ENCODE peak calls at places on chromosomes 7 and 10, in four cellular contexts. One of them, this sample, is unnamed.
A peak's percentile ranks its signal among the peaks of the same experiment; 100 is the strongest.

GRCh38 chr7:88289505-88290129 is 17.1 kb downstream of the STEAP4 start:
- DNase-seq in SK-N-SH: no peak
- DNase-seq in GM12878: no peak
- DNase-seq in K562: no peak
- DNase-seq in this sample: no peak

GRCh38 chr7:150829426-150829825 is 22.9 kb upstream of the AOC1 start:
- DNase-seq in SK-N-SH: no peak
- DNase-seq in GM12878: no peak
- DNase-seq in K562: no peak
- DNase-seq in this sample: no peak

GRCh38 chr10:31745612-31746376 is 182.8 kb downstream of the ARHGAP12 start:
- DNase-seq in SK-N-SH: no peak
- DNase-seq in GM12878: no peak
- DNase-seq in K562: no peak
- DNase-seq in this sample: peak; percentile 10

GRCh38 chr10:78556700-78557432 is 511.9 kb upstream of the ZMIZ1 start:
- DNase-seq in SK-N-SH: no peak
- DNase-seq in GM12878: no peak
- DNase-seq in K562: no peak
- DNase-seq in this sample: no peak

GRCh38 chr10:97726636-97727178 is 10.2 kb upstream of the ZFYVE27 start:
- DNase-seq in SK-N-SH: no peak
- DNase-seq in GM12878: no peak
- DNase-seq in K562: peak; percentile 32
- DNase-seq in this sample: peak; percentile 59

GRCh38 chr10:110081914-110082313 is 74.1 kb downstream of the ADD3 start:
- DNase-seq in SK-N-SH: no peak
- DNase-seq in GM12878: no peak
- DNase-seq in K562: no peak
- DNase-seq in this sample: peak; percentile 66

GRCh38 chr10:16853201-16853600 is 36.0 kb upstream of the RSU1 start:
- DNase-seq in SK-N-SH: peak; percentile 38
- DNase-seq in GM12878: no peak
- DNase-seq in K562: no peak
- DNase-seq in this sample: peak; percentile 10

GRCh38 chr7:135210818-135211178 is 528 bp downstream of the WDR91 start:
- DNase-seq in SK-N-SH: no peak
- DNase-seq in GM12878: no peak
- DNase-seq in K562: no peak
- DNase-seq in this sample: no peak

GRCh38 chr10:76036410-76036940 is 605.1 kb downstream of the LRMDA start:
- DNase-seq in SK-N-SH: peak; percentile 81
- DNase-seq in GM12878: no peak
- DNase-seq in K562: peak; percentile 76
- DNase-seq in this sample: no peak

GRCh38 chr10:114045071-114045737 is 1.5 kb downstream of the ADRB1 start:
- DNase-seq in SK-N-SH: peak; percentile 71
- DNase-seq in GM12878: no peak
- DNase-seq in K562: no peak
- DNase-seq in this sample: no peak

GRCh38 chr7:109246330-109247077 is 676.8 kb downstream of the DNAJB9 start:
- DNase-seq in SK-N-SH: no peak
- DNase-seq in GM12878: no peak
- DNase-seq in K562: no peak
- DNase-seq in this sample: no peak

GRCh38 chr7:131327049-131327625 is 539 bp upstream of the MKLN1 start:
- DNase-seq in SK-N-SH: peak; percentile 74
- DNase-seq in GM12878: no peak
- DNase-seq in K562: peak; percentile 39
- DNase-seq in this sample: peak; percentile 38

GRCh38 chr10:24790599-24790998 is 66.9 kb upstream of the ARHGAP21 start:
- DNase-seq in SK-N-SH: no peak
- DNase-seq in GM12878: no peak
- DNase-seq in K562: no peak
- DNase-seq in this sample: no peak

GRCh38 chr7:155867280-155867679 is 55.0 kb upstream of the SHH start:
- DNase-seq in SK-N-SH: no peak
- DNase-seq in GM12878: no peak
- DNase-seq in K562: no peak
- DNase-seq in this sample: no peak

GRCh38 chr7:85030893-85031292 is 156.0 kb downstream of the SEMA3D start:
- DNase-seq in SK-N-SH: peak; percentile 1
- DNase-seq in GM12878: no peak
- DNase-seq in K562: peak; percentile 20
- DNase-seq in this sample: peak; percentile 5

GRCh38 chr10:109726473-109726872 is 196.8 kb downstream of the XPNPEP1 start:
- DNase-seq in SK-N-SH: peak; percentile 14
- DNase-seq in GM12878: no peak
- DNase-seq in K562: no peak
- DNase-seq in this sample: no peak

GRCh38 chr10:11901454-11902431 is 78.6 kb downstream of the PROSER2 start:
- DNase-seq in SK-N-SH: no peak
- DNase-seq in GM12878: no peak
- DNase-seq in K562: peak; percentile 70
- DNase-seq in this sample: peak; percentile 23

GRCh38 chr10:73517166-73517888 is 21.5 kb upstream of the PPP3CB start:
- DNase-seq in SK-N-SH: no peak
- DNase-seq in GM12878: no peak
- DNase-seq in K562: peak; percentile 77
- DNase-seq in this sample: no peak

GRCh38 chr7:94632338-94633024 is 23.5 kb downstream of the SGCE start:
- DNase-seq in SK-N-SH: no peak
- DNase-seq in GM12878: no peak
- DNase-seq in K562: no peak
- DNase-seq in this sample: no peak

GRCh38 chr10:3783721-3784432 is 1.1 kb downstream of the KLF6 start:
- DNase-seq in SK-N-SH: peak; percentile 58
- DNase-seq in GM12878: no peak
- DNase-seq in K562: no peak
- DNase-seq in this sample: peak; percentile 86

GRCh38 chr10:46515402-46516192 is 40.9 kb downstream of the GPRIN2 start:
- DNase-seq in SK-N-SH: no peak
- DNase-seq in GM12878: no peak
- DNase-seq in K562: no peak
- DNase-seq in this sample: no peak

GRCh38 chr7:109984726-109985125 is 1106.2 kb upstream of the LRRN3 start:
- DNase-seq in SK-N-SH: no peak
- DNase-seq in GM12878: no peak
- DNase-seq in K562: no peak
- DNase-seq in this sample: no peak

GRCh38 chr7:73983437-73984164 is 44.4 kb upstream of the ELN start:
- DNase-seq in SK-N-SH: peak; percentile 62
- DNase-seq in GM12878: no peak
- DNase-seq in K562: no peak
- DNase-seq in this sample: no peak

GRCh38 chr7:130471974-130472373 is 19.9 kb upstream of the MEST start:
- DNase-seq in SK-N-SH: no peak
- DNase-seq in GM12878: no peak
- DNase-seq in K562: no peak
- DNase-seq in this sample: no peak

GRCh38 chr10:90751107-90751997 is 106.5 kb downstream of the HTR7 start:
- DNase-seq in SK-N-SH: peak; percentile 54
- DNase-seq in GM12878: peak; percentile 27
- DNase-seq in K562: peak; percentile 35
- DNase-seq in this sample: peak; percentile 49

GRCh38 chr7:19112290-19113000 is 5.0 kb downstream of the TWIST1 start:
- DNase-seq in SK-N-SH: no peak
- DNase-seq in GM12878: no peak
- DNase-seq in K562: no peak
- DNase-seq in this sample: no peak

GRCh38 chr10:10530313-10530712 is 487.4 kb upstream of the CELF2 start:
- DNase-seq in SK-N-SH: no peak
- DNase-seq in GM12878: no peak
- DNase-seq in K562: no peak
- DNase-seq in this sample: no peak

GRCh38 chr10:95474228-95475002 is 86.8 kb downstream of the SORBS1 start:
- DNase-seq in SK-N-SH: no peak
- DNase-seq in GM12878: no peak
- DNase-seq in K562: no peak
- DNase-seq in this sample: peak; percentile 29

GRCh38 chr7:985915-986741 is 3.1 kb downstream of the CYP2W1 start:
- DNase-seq in SK-N-SH: peak; percentile 70
- DNase-seq in GM12878: no peak
- DNase-seq in K562: peak; percentile 56
- DNase-seq in this sample: no peak

GRCh38 chr10:93468532-93469213 is 13.5 kb downstream of the MYOF start:
- DNase-seq in SK-N-SH: no peak
- DNase-seq in GM12878: no peak
- DNase-seq in K562: no peak
- DNase-seq in this sample: peak; percentile 25

GRCh38 chr10:93006435-93007039 is 54.1 kb upstream of the CYP26C1 start:
- DNase-seq in SK-N-SH: peak; percentile 30
- DNase-seq in GM12878: no peak
- DNase-seq in K562: no peak
- DNase-seq in this sample: peak; percentile 43

GRCh38 chr7:107966701-107967100 is 36.3 kb downstream of the LAMB1 start:
- DNase-seq in SK-N-SH: no peak
- DNase-seq in GM12878: no peak
- DNase-seq in K562: no peak
- DNase-seq in this sample: peak; percentile 90
- TF ChIP-seq GABPA in SK-N-SH: no peak
- TF ChIP-seq GABPA in GM12878: no peak
- TF ChIP-seq GABPA in K562: no peak
- TF ChIP-seq GABPA in this sample: no peak

GRCh38 chr10:124231188-124232135 is 138.1 kb upstream of the CHST15 start:
- DNase-seq in SK-N-SH: no peak
- DNase-seq in GM12878: no peak
- DNase-seq in K562: no peak
- DNase-seq in this sample: no peak
- TF ChIP-seq MXI1 in SK-N-SH: no peak
- TF ChIP-seq MXI1 in GM12878: no peak
- TF ChIP-seq MXI1 in K562: no peak
- TF ChIP-seq MXI1 in this sample: no peak

DNA sequence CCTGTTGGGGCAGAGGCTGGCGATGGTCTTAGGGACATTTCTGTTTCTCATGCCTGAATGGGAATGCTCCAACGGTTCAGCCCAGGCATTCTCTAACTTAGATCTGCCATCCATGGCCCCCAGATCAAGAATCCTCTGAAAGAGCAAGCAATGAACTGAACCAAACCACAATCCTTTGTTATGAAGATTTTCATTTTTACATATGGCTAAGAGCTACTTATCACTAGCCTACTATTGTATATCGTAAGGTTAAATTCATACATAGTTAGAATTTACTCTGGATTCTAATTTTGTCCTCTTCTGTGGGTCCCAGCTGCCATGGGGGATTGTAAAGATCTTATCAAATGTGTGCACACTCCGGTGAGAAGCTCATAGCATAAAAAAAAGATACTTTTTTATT is 163.8 kb downstream of the COBL start:
- DNase-seq in SK-N-SH: no peak
- DNase-seq in GM12878: no peak
- DNase-seq in K562: no peak
- DNase-seq in this sample: no peak
- TF ChIP-seq SMC3 in SK-N-SH: no peak
- TF ChIP-seq SMC3 in GM12878: no peak
- TF ChIP-seq SMC3 in K562: no peak
- TF ChIP-seq SMC3 in this sample: no peak

GRCh38 chr10:70323143-70323696 is 39.4 kb upstream of the NPFFR1 start:
- DNase-seq in SK-N-SH: no peak
- DNase-seq in GM12878: no peak
- DNase-seq in K562: no peak
- DNase-seq in this sample: no peak

GRCh38 chr10:70321897-70322890 is 38.4 kb upstream of the NPFFR1 start:
- DNase-seq in SK-N-SH: no peak
- DNase-seq in GM12878: no peak
- DNase-seq in K562: peak; percentile 49
- DNase-seq in this sample: no peak

GRCh38 chr10:70324951-70325781 is 41.4 kb upstream of the NPFFR1 start:
- DNase-seq in SK-N-SH: peak; percentile 47
- DNase-seq in GM12878: no peak
- DNase-seq in K562: peak; percentile 34
- DNase-seq in this sample: no peak

GRCh38 chr10:70323697-70324340 is 40.0 kb upstream of the NPFFR1 start:
- DNase-seq in SK-N-SH: no peak
- DNase-seq in GM12878: no peak
- DNase-seq in K562: no peak
- DNase-seq in this sample: peak; percentile 79

DNA sequence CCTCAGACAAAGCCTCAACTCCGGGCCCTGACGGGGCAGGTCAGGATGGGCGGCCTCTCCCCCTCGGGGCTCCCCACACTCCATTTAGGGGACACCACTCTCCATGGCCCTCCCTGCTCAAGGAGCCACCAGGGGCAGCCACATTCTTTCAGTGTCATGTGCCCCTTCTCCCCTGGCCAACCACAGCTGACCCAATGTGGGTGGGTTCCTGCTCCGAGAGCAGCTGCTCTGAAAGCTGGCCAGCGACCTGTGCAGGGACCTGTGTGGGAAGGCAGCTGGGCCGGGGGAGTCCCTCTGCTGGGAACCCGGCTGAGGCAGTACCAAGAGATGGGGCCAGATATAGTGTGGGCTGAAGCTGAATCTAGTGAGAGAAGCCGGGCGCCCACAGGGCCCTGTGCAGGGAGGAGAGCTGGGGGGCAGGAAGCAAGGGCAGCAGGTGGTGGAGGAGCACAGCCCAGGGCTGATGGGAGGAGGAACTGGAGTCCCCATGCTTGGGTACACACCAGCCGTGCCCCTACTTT is 40.6 kb upstream of the NPFFR1 start:
- DNase-seq in SK-N-SH: no peak
- DNase-seq in GM12878: no peak
- DNase-seq in K562: no peak
- DNase-seq in this sample: peak; percentile 46
- TF ChIP-seq GABPA in SK-N-SH: no peak
- TF ChIP-seq GABPA in GM12878: no peak
- TF ChIP-seq GABPA in K562: no peak
- TF ChIP-seq GABPA in this sample: no peak

DNA sequence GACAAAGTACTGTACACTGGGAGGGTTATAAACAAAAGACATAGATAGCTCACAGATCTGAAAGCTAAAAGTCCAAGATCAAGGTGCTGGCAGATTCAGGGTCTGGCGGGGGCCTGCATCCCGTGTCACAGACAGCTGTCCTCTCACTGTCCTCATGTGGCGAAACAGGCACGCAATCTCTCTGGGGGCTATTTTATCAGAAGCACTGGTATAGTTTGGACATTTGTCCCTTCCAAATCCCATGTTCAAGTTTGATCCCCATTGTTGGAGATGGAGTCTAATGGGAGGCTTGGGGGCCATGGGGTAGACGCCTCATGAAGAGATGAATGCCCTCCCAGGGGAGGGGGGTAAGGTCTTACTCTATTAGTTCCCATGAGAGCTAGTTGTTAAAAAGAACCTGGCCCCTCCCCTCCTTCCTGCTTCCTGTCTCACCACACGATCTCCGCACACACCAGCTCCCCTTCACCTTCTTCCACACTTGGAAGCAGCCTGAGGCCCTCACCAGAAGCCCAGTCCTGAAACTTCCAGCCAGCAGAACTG is 72.5 kb upstream of the UCN3 start:
- DNase-seq in SK-N-SH: no peak
- DNase-seq in GM12878: no peak
- DNase-seq in K562: no peak
- DNase-seq in this sample: no peak
- TF ChIP-seq MXI1 in SK-N-SH: no peak
- TF ChIP-seq MXI1 in GM12878: no peak
- TF ChIP-seq MXI1 in K562: no peak
- TF ChIP-seq MXI1 in this sample: no peak

This sample was measured in HepG2.